ENCODE peak calls at places on chromosomes 11 and 22, in five cellular contexts. One of them, this sample, is unnamed.

GRCh38 chr22:49413551-49413950 is 414.1 kb downstream of the BRD1 start:
- DNase-seq in A549: no peak
- DNase-seq in posterior cingulate gyrus: no peak
- DNase-seq in fibroblast of the aortic adventitia: no peak
- DNase-seq in left colon: no peak
- DNase-seq in this sample: no peak

GRCh38 chr11:101955701-101956100 is 39.4 kb upstream of the ANGPTL5 start:
- DNase-seq in posterior cingulate gyrus: no peak
- DNase-seq in left colon: no peak
- DNase-seq in A549: no peak
- DNase-seq in fibroblast of the aortic adventitia: no peak
- DNase-seq in this sample: no peak

GRCh38 chr22:24090581-24090980 is 79.5 kb downstream of the CABIN1 start:
- DNase-seq in posterior cingulate gyrus: no peak
- DNase-seq in left colon: no peak
- DNase-seq in fibroblast of the aortic adventitia: no peak
- DNase-seq in A549: no peak
- DNase-seq in this sample: no peak

GRCh38 chr11:1349074-1349931 is 39.9 kb upstream of the TOLLIP start:
- DNase-seq in fibroblast of the aortic adventitia: no peak
- DNase-seq in posterior cingulate gyrus: no peak
- DNase-seq in left colon: no peak
- DNase-seq in A549: no peak
- DNase-seq in this sample: no peak

GRCh38 chr22:35349704-35350538 is 31.0 kb upstream of the HMOX1 start:
- DNase-seq in left colon: no peak
- DNase-seq in A549: no peak
- DNase-seq in fibroblast of the aortic adventitia: peak
- DNase-seq in posterior cingulate gyrus: no peak
- DNase-seq in this sample: no peak

GRCh38 chr11:64251986-64252837 is 882 bp downstream of the PLCB3 start:
- DNase-seq in A549: no peak
- DNase-seq in fibroblast of the aortic adventitia: no peak
- DNase-seq in left colon: peak
- DNase-seq in posterior cingulate gyrus: no peak
- DNase-seq in this sample: peak

GRCh38 chr11:1749020-1749758 is 1.2 kb downstream of the IFITM10 start:
- DNase-seq in posterior cingulate gyrus: peak
- DNase-seq in A549: no peak
- DNase-seq in fibroblast of the aortic adventitia: no peak
- DNase-seq in left colon: no peak
- DNase-seq in this sample: peak

GRCh38 chr22:44399906-44400762 is 87.4 kb upstream of the SHISAL1 start:
- DNase-seq in left colon: no peak
- DNase-seq in fibroblast of the aortic adventitia: no peak
- DNase-seq in posterior cingulate gyrus: no peak
- DNase-seq in A549: no peak
- DNase-seq in this sample: no peak

GRCh38 chr22:46090051-46090591 is 60.2 kb upstream of the PPARA start:
- DNase-seq in A549: no peak
- DNase-seq in fibroblast of the aortic adventitia: peak
- DNase-seq in posterior cingulate gyrus: peak
- DNase-seq in left colon: no peak
- DNase-seq in this sample: no peak

GRCh38 chr22:25759825-25760231 is 17.8 kb downstream of the MYO18B start:
- DNase-seq in posterior cingulate gyrus: no peak
- DNase-seq in fibroblast of the aortic adventitia: peak
- DNase-seq in A549: peak
- DNase-seq in left colon: no peak
- DNase-seq in this sample: no peak

GRCh38 chr11:1396375-1396841 is 6.7 kb downstream of the BRSK2 start:
- DNase-seq in left colon: no peak
- DNase-seq in fibroblast of the aortic adventitia: no peak
- DNase-seq in posterior cingulate gyrus: no peak
- DNase-seq in A549: no peak
- DNase-seq in this sample: no peak

GRCh38 chr11:27108809-27109208 is 68.2 kb downstream of the BBOX1 start:
- DNase-seq in fibroblast of the aortic adventitia: no peak
- DNase-seq in left colon: no peak
- DNase-seq in A549: no peak
- DNase-seq in posterior cingulate gyrus: no peak
- DNase-seq in this sample: no peak

GRCh38 chr11:66106786-66107599 is 36.9 kb downstream of the PACS1 start:
- DNase-seq in fibroblast of the aortic adventitia: no peak
- DNase-seq in A549: peak
- DNase-seq in posterior cingulate gyrus: no peak
- DNase-seq in left colon: no peak
- DNase-seq in this sample: no peak

GRCh38 chr11:5928269-5928668 is 13.8 kb upstream of the OR56A3 start:
- DNase-seq in fibroblast of the aortic adventitia: no peak
- DNase-seq in left colon: no peak
- DNase-seq in A549: no peak
- DNase-seq in posterior cingulate gyrus: no peak
- DNase-seq in this sample: no peak

GRCh38 chr22:25488244-25489020 is 76.0 kb upstream of the GRK3 start:
- DNase-seq in A549: peak
- DNase-seq in left colon: peak
- DNase-seq in posterior cingulate gyrus: no peak
- DNase-seq in fibroblast of the aortic adventitia: peak
- DNase-seq in this sample: peak

This sample was measured in T47D.